ENCODE peak calls at places on chromosomes 11 and 22, in six cellular contexts. P is HCT116; L is CD8-positive, alpha-beta T cell; R is AG04450; Z is brain microvascular endothelial cell; B is HL-60. T is an unnamed sample.

GRCh38 chr11:112106070-112106469 is 19.4 kb downstream of the SDHD start:
- DNase-seq in P (no peak), L (no peak), R (no peak), Z (no peak), B (no peak), T (no peak)

GRCh38 chr11:102010776-102011500 is 36.3 kb upstream of the CFAP300 start:
- DNase-seq in P (peak; percentile 73), L (no peak), R (peak; percentile 59), Z (peak; percentile 89), B (no peak), T (peak; percentile 95)

GRCh38 chr11:32141886-32142546 is 51.1 kb downstream of the RCN1 start:
- DNase-seq in P (no peak), L (no peak), R (no peak), Z (no peak), B (no peak), T (no peak)

GRCh38 chr22:37345863-37346514 is 63.7 kb downstream of the CYTH4 start:
- DNase-seq in P (no peak), L (no peak), R (peak; percentile 91), Z (peak; percentile 87), B (no peak), T (peak; percentile 81)

GRCh38 chr11:120185678-120186407 is 25.0 kb upstream of the OAF start:
- DNase-seq in P (no peak), L (no peak), R (no peak), Z (no peak), B (no peak), T (no peak)

GRCh38 chr11:124793466-124794278 is 6.5 kb downstream of the MSANTD2 start:
- DNase-seq in P (peak; percentile 43), L (peak; percentile 21), R (no peak), Z (no peak), B (peak; percentile 26), T (no peak)

GRCh38 chr22:31825513-31825912 is 71.7 kb downstream of the DEPDC5 start:
- DNase-seq in P (no peak), L (no peak), R (no peak), Z (no peak), B (no peak), T (no peak)

GRCh38 chr11:10550503-10550902 is 9.5 kb upstream of the RNF141 start:
- DNase-seq in P (no peak), L (no peak), R (peak; percentile 21), Z (peak; percentile 14), B (no peak), T (no peak)

GRCh38 chr11:88208742-88209141 is 33.5 kb upstream of the RAB38 start:
- DNase-seq in P (no peak), L (no peak), R (no peak), Z (no peak), B (no peak), T (no peak)

GRCh38 chr11:31804439-31805036 is 6.6 kb downstream of the PAX6 start:
- DNase-seq in P (no peak), L (no peak), R (no peak), Z (no peak), B (no peak), T (peak; percentile 39)

GRCh38 chr22:43277091-43277490 is 66.1 kb downstream of the SCUBE1 start:
- DNase-seq in P (no peak), L (no peak), R (no peak), Z (no peak), B (no peak), T (no peak)

GRCh38 chr11:10540546-10540914 is 457 bp downstream of the RNF141 start:
- DNase-seq in P (no peak), L (no peak), R (no peak), Z (peak; percentile 13), B (no peak), T (no peak)

GRCh38 chr11:12086271-12087074 is 23.9 kb upstream of the MICAL2 start:
- DNase-seq in P (peak; percentile 63), L (no peak), R (peak; percentile 89), Z (peak; percentile 95), B (no peak), T (peak; percentile 74)
- H3K4me3 ChIP-seq in P (peak overlapping the region; percentile 22), L (no peak overlapping the region), R (peak overlapping the region; percentile 50), Z (peak overlapping the region; percentile 51), B (no peak overlapping the region), T (no peak overlapping the region)

DNA sequence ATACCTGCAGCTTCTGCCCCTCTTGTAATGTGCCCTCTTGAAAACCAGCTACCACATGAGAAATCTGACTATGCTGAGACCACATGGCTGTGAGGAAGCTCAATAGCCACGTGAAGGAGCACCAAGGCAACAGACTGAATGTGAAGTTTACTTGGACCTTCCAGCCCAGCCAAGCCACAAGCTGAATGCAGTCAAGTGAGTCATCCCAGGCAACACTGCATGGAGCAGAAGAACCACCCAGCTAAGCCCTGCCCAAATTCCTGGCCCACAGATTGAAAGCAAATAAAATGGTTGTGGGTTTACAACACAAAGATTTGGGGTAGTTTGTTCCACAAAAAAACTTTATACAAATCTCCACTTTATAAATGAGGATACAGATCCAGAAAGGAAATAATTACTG is 114.5 kb downstream of the TIMP3 start:
- DNase-seq in P (no peak), L (no peak), R (no peak), Z (no peak), B (no peak), T (peak; percentile 21)
- H3K4me3 ChIP-seq in P (no peak overlapping the region), L (no peak overlapping the region), R (no peak overlapping the region), Z (no peak overlapping the region), B (no peak overlapping the region), T (no peak overlapping the region)

GRCh38 chr11:26839911-26840705 is 118.2 kb upstream of the SLC5A12 start:
- DNase-seq in P (no peak), L (no peak), R (no peak), Z (no peak), B (no peak), T (no peak)

GRCh38 chr11:26841818-26842457 is 120.1 kb upstream of the SLC5A12 start:
- DNase-seq in P (no peak), L (no peak), R (no peak), Z (peak; percentile 33), B (no peak), T (peak; percentile 57)

GRCh38 chr11:26842883-26843282 is 121.0 kb upstream of the SLC5A12 start:
- DNase-seq in P (no peak), L (no peak), R (no peak), Z (no peak), B (no peak), T (no peak)

GRCh38 chr11:26843539-26843938 is 121.7 kb upstream of the SLC5A12 start:
- DNase-seq in P (no peak), L (no peak), R (no peak), Z (no peak), B (no peak), T (no peak)

GRCh38 chr11:26842458-26842841 is 120.6 kb upstream of the SLC5A12 start:
- DNase-seq in P (no peak), L (no peak), R (no peak), Z (no peak), B (no peak), T (no peak)
- H3K4me3 ChIP-seq in P (no peak overlapping the region), L (no peak overlapping the region), R (no peak overlapping the region), Z (no peak overlapping the region), B (no peak overlapping the region), T (no peak overlapping the region)

GRCh38 chr11:123525072-123525471 is 95.0 kb downstream of the GRAMD1B start:
- DNase-seq in P (no peak), L (no peak), R (no peak), Z (no peak), B (no peak), T (no peak)
- H3K4me3 ChIP-seq in P (no peak overlapping the region), L (no peak overlapping the region), R (no peak overlapping the region), Z (no peak overlapping the region), B (no peak overlapping the region), T (no peak overlapping the region)

GRCh38 chr22:27135582-27135981 is 478.2 kb downstream of the MIAT start:
- DNase-seq in P (no peak), L (no peak), R (no peak), Z (peak; percentile 74), B (no peak), T (peak; percentile 52)
- H3K4me3 ChIP-seq in P (no peak overlapping the region), L (no peak overlapping the region), R (no peak overlapping the region), Z (no peak overlapping the region), B (no peak overlapping the region), T (no peak overlapping the region)

DNA sequence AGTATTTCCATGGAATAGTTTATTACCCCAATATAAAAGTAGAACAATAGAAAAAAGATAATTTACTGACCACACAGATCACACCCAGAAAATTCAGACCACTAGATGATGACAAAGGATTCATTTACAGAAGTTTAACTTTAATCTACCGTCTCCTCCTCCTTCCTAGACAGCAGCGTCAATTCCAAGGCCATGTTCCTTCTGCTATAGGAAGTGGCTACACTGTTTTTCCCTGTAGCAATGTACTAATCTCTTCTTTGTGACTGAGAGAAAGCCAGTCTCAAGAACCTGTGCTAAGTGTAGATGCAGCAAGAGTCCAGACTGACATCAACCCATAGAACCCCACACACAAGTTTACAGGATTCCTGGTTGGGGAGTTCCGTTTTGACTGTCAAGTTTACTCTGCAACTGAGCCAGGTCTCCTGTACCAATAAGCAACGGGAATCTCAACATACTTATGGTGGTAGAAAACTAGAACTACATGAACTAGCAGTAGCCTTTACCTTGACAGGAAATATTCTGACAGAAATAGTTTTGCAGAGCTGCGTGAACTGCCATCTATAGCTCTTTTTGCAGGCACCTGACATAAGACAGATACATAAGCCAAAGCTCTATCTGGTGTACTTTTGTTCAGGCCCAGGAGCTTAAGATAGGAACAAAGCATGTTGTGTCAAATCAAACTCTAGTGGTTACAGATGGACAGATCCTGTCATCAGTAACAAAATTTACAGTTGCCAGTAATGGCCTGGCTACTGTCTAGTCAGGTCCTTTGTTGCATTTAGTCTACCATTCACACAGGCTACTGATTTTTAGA is 42.9 kb downstream of the MRTFA start:
- DNase-seq in P (no peak), L (no peak), R (no peak), Z (no peak), B (no peak), T (no peak)
- H3K4me3 ChIP-seq in P (no peak overlapping the region), L (no peak overlapping the region), R (no peak overlapping the region), Z (no peak overlapping the region), B (no peak overlapping the region), T (no peak overlapping the region)

GRCh38 chr11:94128171-94128745 is 383 bp upstream of the PANX1 start:
- DNase-seq in P (no peak), L (no peak), R (no peak), Z (no peak), B (no peak), T (peak; percentile 38)

GRCh38 chr11:94129505-94130335 is 1.1 kb downstream of the PANX1 start:
- DNase-seq in P (peak; percentile 56), L (no peak), R (no peak), Z (no peak), B (no peak), T (no peak)

GRCh38 chr11:94128746-94129504 is at the start of gene PANX1:
- DNase-seq in P (peak; percentile 54), L (peak; percentile 75), R (peak; percentile 47), Z (peak; percentile 74), B (peak; percentile 52), T (peak; percentile 83)

GRCh38 chr11:94125408-94126120 is 3.1 kb upstream of the PANX1 start:
- DNase-seq in P (no peak), L (no peak), R (no peak), Z (no peak), B (no peak), T (no peak)

DNA sequence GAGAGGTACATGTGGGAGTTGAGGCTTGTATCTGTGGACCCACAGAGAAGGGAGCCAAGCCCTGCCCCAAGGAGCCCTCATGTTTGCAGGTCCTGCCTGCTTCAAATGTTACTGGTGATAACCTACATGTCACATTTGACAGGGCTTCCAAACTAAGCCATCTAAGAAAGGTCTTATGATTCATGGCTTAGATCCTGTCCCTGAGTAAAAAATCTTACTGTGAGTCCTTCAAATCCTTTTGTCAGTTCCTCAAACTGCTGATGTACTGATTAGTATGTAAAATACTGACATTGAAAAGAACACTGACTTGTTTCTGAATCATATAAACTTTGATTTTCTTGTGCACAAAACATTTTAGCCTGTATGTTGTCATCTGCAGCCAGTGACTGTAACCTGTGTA is 1.0 kb upstream of the PANX1 start:
- DNase-seq in P (no peak), L (no peak), R (no peak), Z (no peak), B (no peak), T (no peak)
- H3K4me3 ChIP-seq in P (peak overlapping the region; percentile 60), L (peak overlapping the region; percentile 91), R (peak overlapping the region; percentile 96), Z (peak overlapping the region; percentile 95), B (no peak overlapping the region), T (peak overlapping the region; percentile 97)